ENCODE peak calls at places on chromosomes 5 and 9, in five cellular contexts. One of them, this sample, is unnamed.

GRCh38 chr9:97551308-97551707 is 49.8 kb downstream of the TMOD1 start:
- DNase-seq in cardiac muscle cell: no peak
- DNase-seq in astrocyte: no peak
- DNase-seq in GM23338: no peak
- DNase-seq in IMR-90: no peak
- DNase-seq in this sample: no peak

GRCh38 chr9:136403538-136403914 is 3.6 kb upstream of the SNAPC4 start:
- DNase-seq in cardiac muscle cell: no peak
- DNase-seq in astrocyte: no peak
- DNase-seq in IMR-90: no peak
- DNase-seq in GM23338: no peak
- DNase-seq in this sample: no peak

GRCh38 chr9:109602987-109603386 is 104.9 kb upstream of the PTPN3 start:
- DNase-seq in GM23338: no peak
- DNase-seq in astrocyte: peak; percentile 75
- DNase-seq in IMR-90: no peak
- DNase-seq in cardiac muscle cell: no peak
- DNase-seq in this sample: peak; percentile 16

GRCh38 chr9:130458027-130458803 is 13.5 kb downstream of the ASS1 start:
- DNase-seq in astrocyte: no peak
- DNase-seq in cardiac muscle cell: no peak
- DNase-seq in IMR-90: no peak
- DNase-seq in GM23338: no peak
- DNase-seq in this sample: no peak

GRCh38 chr9:133514475-133515239 is 10.1 kb downstream of the MYMK start:
- DNase-seq in cardiac muscle cell: peak; percentile 63
- DNase-seq in GM23338: no peak
- DNase-seq in astrocyte: no peak
- DNase-seq in IMR-90: no peak
- DNase-seq in this sample: no peak

GRCh38 chr5:61949054-61949679 is 356.8 kb upstream of the KIF2A start:
- DNase-seq in IMR-90: no peak
- DNase-seq in cardiac muscle cell: no peak
- DNase-seq in astrocyte: no peak
- DNase-seq in GM23338: no peak
- DNase-seq in this sample: no peak

GRCh38 chr5:178466342-178466741 is 123.9 kb downstream of the COL23A1 start:
- DNase-seq in cardiac muscle cell: no peak
- DNase-seq in IMR-90: no peak
- DNase-seq in GM23338: no peak
- DNase-seq in astrocyte: no peak
- DNase-seq in this sample: no peak

GRCh38 chr5:180138214-180138975 is 66.8 kb upstream of the RNF130 start:
- DNase-seq in IMR-90: no peak
- DNase-seq in cardiac muscle cell: no peak
- DNase-seq in astrocyte: no peak
- DNase-seq in GM23338: no peak
- DNase-seq in this sample: no peak

GRCh38 chr5:123717139-123717538 is 205.2 kb downstream of the CSNK1G3 start:
- DNase-seq in GM23338: no peak
- DNase-seq in cardiac muscle cell: peak; percentile 74
- DNase-seq in astrocyte: peak; percentile 85
- DNase-seq in IMR-90: peak; percentile 85
- DNase-seq in this sample: peak; percentile 75

GRCh38 chr5:97085126-97085786 is 57.2 kb downstream of the LIX1 start:
- DNase-seq in GM23338: no peak
- DNase-seq in IMR-90: no peak
- DNase-seq in cardiac muscle cell: no peak
- DNase-seq in astrocyte: no peak
- DNase-seq in this sample: no peak

GRCh38 chr9:116151966-116152381 is 1.6 kb upstream of the PAPPA start:
- DNase-seq in GM23338: no peak
- DNase-seq in IMR-90: peak; percentile 94
- DNase-seq in cardiac muscle cell: peak; percentile 94
- DNase-seq in astrocyte: peak; percentile 92
- DNase-seq in this sample: peak; percentile 97

GRCh38 chr5:76690027-76690679 is 25.8 kb upstream of the F2R start:
- DNase-seq in astrocyte: no peak
- DNase-seq in GM23338: no peak
- DNase-seq in IMR-90: no peak
- DNase-seq in cardiac muscle cell: no peak
- DNase-seq in this sample: no peak

GRCh38 chr9:123825337-123825736 is 104.6 kb downstream of the DENND1A start:
- DNase-seq in astrocyte: peak; percentile 72
- DNase-seq in GM23338: peak; percentile 65
- DNase-seq in IMR-90: peak; percentile 53
- DNase-seq in cardiac muscle cell: peak; percentile 25
- DNase-seq in this sample: peak; percentile 18
- TF ChIP-seq CTCF in astrocyte: peak; percentile 28
- TF ChIP-seq CTCF in GM23338: no peak
- TF ChIP-seq CTCF in IMR-90: peak; percentile 23
- TF ChIP-seq CTCF in cardiac muscle cell: no peak
- TF ChIP-seq CTCF in this sample: peak; percentile 23

DNA sequence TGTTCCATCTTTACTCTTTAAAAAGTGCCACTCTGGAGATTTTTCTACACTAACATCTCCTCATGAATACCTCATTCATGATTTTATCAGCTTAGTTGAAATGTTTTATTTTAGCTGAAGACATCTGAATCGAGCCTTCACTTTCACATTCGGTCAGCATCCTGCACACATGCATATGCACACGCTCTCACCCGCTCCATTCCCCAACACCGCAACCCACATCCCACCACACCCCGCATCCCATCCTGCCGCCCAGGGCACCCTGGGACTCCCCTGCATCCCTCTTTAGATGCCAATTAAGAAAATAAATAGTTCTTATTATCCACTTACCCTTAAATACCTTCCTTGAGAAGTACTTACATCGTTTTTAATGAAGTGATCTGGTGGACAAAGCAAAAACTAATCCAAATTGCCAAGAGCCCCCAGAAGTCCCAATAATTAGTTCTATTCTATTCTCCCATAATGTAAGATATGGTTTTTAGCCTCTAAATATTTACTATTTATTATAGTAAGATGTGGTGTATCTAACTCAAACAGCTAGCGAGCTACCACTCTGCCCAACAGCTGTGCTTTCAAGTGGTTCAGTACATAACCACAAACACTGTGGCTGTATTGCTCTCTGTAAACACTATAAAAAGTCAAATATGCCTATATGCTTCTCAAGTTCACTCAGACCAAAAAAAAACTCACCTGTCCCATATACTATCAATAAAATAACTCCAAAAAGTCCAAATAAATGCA is 38.2 kb downstream of the GZMK start:
- DNase-seq in IMR-90: no peak
- DNase-seq in astrocyte: no peak
- DNase-seq in cardiac muscle cell: no peak
- DNase-seq in GM23338: no peak
- DNase-seq in this sample: no peak
- H3K4me3 ChIP-seq in IMR-90: no peak overlapping the region
- H3K4me3 ChIP-seq in astrocyte: no peak overlapping the region
- H3K4me3 ChIP-seq in cardiac muscle cell: no peak overlapping the region
- H3K4me3 ChIP-seq in GM23338: no peak overlapping the region
- H3K4me3 ChIP-seq in this sample: no peak overlapping the region

DNA sequence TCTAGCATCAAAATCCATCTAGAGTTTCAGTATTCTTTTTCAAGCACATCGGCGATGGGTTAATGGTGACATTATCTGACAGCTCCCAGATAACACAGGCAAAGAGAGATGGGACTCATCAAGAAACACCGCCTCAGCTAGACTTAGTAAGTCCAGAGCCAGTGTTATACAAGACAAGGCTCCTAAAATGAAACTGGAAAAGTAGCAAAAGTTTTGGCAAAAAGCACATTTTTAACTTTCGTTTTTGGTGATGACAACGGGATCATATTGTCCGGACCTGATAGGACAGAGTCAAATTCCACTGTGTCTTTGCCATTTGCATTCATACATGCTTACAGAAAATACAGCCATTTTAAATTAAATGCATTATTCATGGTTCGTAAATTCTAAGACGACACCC is 152.0 kb downstream of the CRB2 start:
- DNase-seq in astrocyte: no peak
- DNase-seq in cardiac muscle cell: peak; percentile 56
- DNase-seq in IMR-90: peak; percentile 21
- DNase-seq in GM23338: no peak
- DNase-seq in this sample: peak; percentile 29
- TF ChIP-seq CTCF in astrocyte: no peak
- TF ChIP-seq CTCF in cardiac muscle cell: no peak
- TF ChIP-seq CTCF in IMR-90: no peak
- TF ChIP-seq CTCF in GM23338: no peak
- TF ChIP-seq CTCF in this sample: no peak

GRCh38 chr5:88503065-88503394 is 234.4 kb upstream of the TMEM161B start:
- DNase-seq in astrocyte: no peak
- DNase-seq in IMR-90: no peak
- DNase-seq in GM23338: no peak
- DNase-seq in cardiac muscle cell: peak; percentile 15
- DNase-seq in this sample: no peak
- H3K4me3 ChIP-seq in astrocyte: peak overlapping the region; percentile 58
- H3K4me3 ChIP-seq in IMR-90: peak overlapping the region; percentile 54
- H3K4me3 ChIP-seq in GM23338: no peak overlapping the region
- H3K4me3 ChIP-seq in cardiac muscle cell: no peak overlapping the region
- H3K4me3 ChIP-seq in this sample: peak overlapping the region; percentile 60

DNA sequence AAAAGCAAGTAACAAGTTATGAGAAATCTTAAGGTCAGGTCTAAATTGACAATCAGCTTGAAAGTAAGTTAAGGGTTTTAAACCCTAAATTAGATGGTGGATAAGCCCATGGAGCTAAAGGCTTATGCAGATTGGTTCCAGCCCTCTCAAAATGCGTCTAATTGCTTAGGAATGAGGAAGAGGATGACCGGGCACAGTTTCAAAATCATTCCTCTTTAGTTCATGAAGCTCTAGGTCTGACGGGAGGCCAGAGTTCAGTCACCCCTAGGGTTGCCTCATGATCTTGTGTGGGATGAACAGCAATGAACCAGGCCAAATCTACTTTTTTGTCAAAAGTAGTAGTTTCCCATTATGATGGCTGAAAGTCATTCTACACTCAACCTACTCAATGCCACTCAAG is 75.4 kb downstream of the SLC38A9 start:
- DNase-seq in astrocyte: no peak
- DNase-seq in cardiac muscle cell: peak; percentile 63
- DNase-seq in IMR-90: peak; percentile 12
- DNase-seq in GM23338: peak; percentile 47
- DNase-seq in this sample: peak; percentile 55
- TF ChIP-seq CTCF in astrocyte: no peak
- TF ChIP-seq CTCF in cardiac muscle cell: no peak
- TF ChIP-seq CTCF in IMR-90: no peak
- TF ChIP-seq CTCF in GM23338: no peak
- TF ChIP-seq CTCF in this sample: no peak

DNA sequence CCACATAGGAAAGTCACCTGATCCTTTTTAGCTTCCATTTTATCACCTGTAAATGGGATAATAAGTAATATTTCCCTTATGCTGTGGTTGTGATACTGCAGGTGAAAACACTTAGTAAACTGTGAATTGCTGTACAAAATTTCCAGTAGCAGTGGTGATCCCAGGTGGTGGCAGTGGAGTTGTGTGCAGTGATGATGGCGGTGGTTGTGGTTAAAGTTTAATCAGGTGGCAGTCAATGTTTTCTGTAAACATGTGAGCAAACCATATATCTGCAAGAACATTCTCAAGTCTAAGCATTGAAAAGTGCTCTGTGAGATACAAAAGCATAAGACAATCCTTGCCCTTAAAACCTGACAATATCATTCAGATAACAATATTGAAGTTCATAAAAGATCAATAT is 480.2 kb downstream of the RASEF start:
- DNase-seq in IMR-90: no peak
- DNase-seq in cardiac muscle cell: no peak
- DNase-seq in GM23338: no peak
- DNase-seq in astrocyte: no peak
- DNase-seq in this sample: no peak
- H3K4me3 ChIP-seq in IMR-90: no peak overlapping the region
- H3K4me3 ChIP-seq in cardiac muscle cell: no peak overlapping the region
- H3K4me3 ChIP-seq in GM23338: no peak overlapping the region
- H3K4me3 ChIP-seq in astrocyte: no peak overlapping the region
- H3K4me3 ChIP-seq in this sample: no peak overlapping the region

DNA sequence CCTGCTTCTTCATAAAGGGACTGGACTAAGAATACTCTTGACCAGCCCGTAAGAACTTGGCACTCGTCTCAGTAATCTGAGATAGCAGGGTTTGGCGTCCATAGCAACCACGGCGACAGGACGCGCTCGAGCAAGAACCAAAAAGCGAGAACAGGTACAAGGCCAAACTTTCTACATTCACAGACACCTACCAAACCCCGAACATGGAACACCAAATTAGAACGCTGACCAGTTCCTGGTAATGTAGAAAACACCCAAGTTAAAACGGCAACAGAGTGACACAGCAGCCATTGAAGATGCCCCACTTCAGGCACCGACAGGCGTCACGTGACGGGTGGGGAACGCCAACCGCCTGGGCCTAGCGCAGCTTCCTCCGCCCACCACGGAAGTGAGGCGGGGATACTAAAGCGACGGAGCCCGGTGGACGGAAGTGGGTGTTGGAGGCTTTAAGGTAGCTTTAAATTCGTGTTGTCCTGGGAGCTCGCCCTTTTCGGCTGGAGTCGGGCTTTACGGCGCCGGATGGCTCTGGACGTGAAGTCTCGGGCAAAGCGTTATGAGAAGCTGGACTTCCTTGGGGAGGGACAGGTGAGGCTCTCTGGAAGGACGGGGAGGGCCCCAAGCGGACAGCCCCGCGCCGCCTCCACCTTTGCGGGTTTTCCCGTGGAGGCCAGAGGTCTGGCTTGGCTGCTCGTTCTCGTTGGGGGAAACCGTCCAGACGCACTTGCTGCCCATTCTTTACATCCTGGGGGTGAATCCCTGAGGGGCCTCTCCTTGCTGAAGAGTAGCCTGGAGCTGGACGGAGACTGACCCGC is at the start of gene CDK7:
- DNase-seq in cardiac muscle cell: peak; percentile 94
- DNase-seq in GM23338: peak; percentile 98
- DNase-seq in astrocyte: peak; percentile 87
- DNase-seq in IMR-90: peak; percentile 91
- DNase-seq in this sample: peak; percentile 93
- TF ChIP-seq CTCF in cardiac muscle cell: no peak
- TF ChIP-seq CTCF in GM23338: no peak
- TF ChIP-seq CTCF in astrocyte: no peak
- TF ChIP-seq CTCF in IMR-90: no peak
- TF ChIP-seq CTCF in this sample: no peak

GRCh38 chr9:93826209-93826608 is 128.9 kb downstream of the BARX1 start:
- DNase-seq in astrocyte: no peak
- DNase-seq in GM23338: peak; percentile 81
- DNase-seq in cardiac muscle cell: no peak
- DNase-seq in IMR-90: no peak
- DNase-seq in this sample: no peak
- H3K4me3 ChIP-seq in astrocyte: no peak overlapping the region
- H3K4me3 ChIP-seq in GM23338: peak overlapping the region; percentile 62
- H3K4me3 ChIP-seq in cardiac muscle cell: no peak overlapping the region
- H3K4me3 ChIP-seq in IMR-90: no peak overlapping the region
- H3K4me3 ChIP-seq in this sample: no peak overlapping the region

This sample was measured in fibroblast of pulmonary artery.